ENCODE peak calls at places on chromosomes 13 and 19, in five cellular contexts. H is PC-3, O is OCI-LY7, E is SK-N-SH, Q is GM23338. S is an unnamed sample.

GRCh38 chr19:50835103-50835784 is 1.9 kb upstream of the KLK15 start:
- DNase-seq in H (no peak), O (no peak), E (peak; percentile 54), Q (peak; percentile 47), S (no peak)

GRCh38 chr13:32911506-32911905 is 104.7 kb upstream of the KL start:
- DNase-seq in H (peak; percentile 61), O (peak; percentile 30), E (peak; percentile 43), Q (peak; percentile 64), S (no peak)

GRCh38 chr19:55673465-55673864 is 1.6 kb upstream of the EPN1 start:
- DNase-seq in H (no peak), O (no peak), E (no peak), Q (no peak), S (no peak)

GRCh38 chr19:47141695-47142094 is 11.1 kb downstream of the SAE1 start:
- DNase-seq in H (no peak), O (no peak), E (no peak), Q (no peak), S (no peak)

GRCh38 chr19:48471836-48472235 is 2.7 kb downstream of the CYTH2 start:
- DNase-seq in H (no peak), O (no peak), E (no peak), Q (no peak), S (no peak)

GRCh38 chr13:84645196-84646071 is 763.2 kb upstream of the SLITRK1 start:
- DNase-seq in H (no peak), O (no peak), E (no peak), Q (no peak), S (no peak)

GRCh38 chr13:67642638-67643037 is 412.5 kb upstream of the PCDH9 start:
- DNase-seq in H (no peak), O (no peak), E (no peak), Q (no peak), S (no peak)

GRCh38 chr19:5995606-5996005 is 17.7 kb upstream of the RANBP3 start:
- DNase-seq in H (no peak), O (no peak), E (no peak), Q (no peak), S (no peak)

GRCh38 chr13:21913010-21913409 is 242.1 kb downstream of the FGF9 start:
- DNase-seq in H (no peak), O (no peak), E (no peak), Q (peak; percentile 88), S (no peak)

GRCh38 chr19:2343289-2343982 is 15.0 kb downstream of the SPPL2B start:
- DNase-seq in H (no peak), O (no peak), E (no peak), Q (no peak), S (no peak)

GRCh38 chr13:49584771-49585182 is 581 bp downstream of the RCBTB1 start:
- DNase-seq in H (peak; percentile 12), O (peak; percentile 60), E (no peak), Q (peak; percentile 31), S (no peak)

GRCh38 chr19:1090731-1091543 is 4.2 kb downstream of the POLR2E start:
- DNase-seq in H (no peak), O (no peak), E (no peak), Q (no peak), S (no peak)

GRCh38 chr13:28049880-28050871 is 50.2 kb downstream of the FLT3 start:
- DNase-seq in H (no peak), O (no peak), E (no peak), Q (peak; percentile 85), S (no peak)

GRCh38 chr13:61148211-61148610 is 267.4 kb downstream of the PCDH20 start:
- DNase-seq in H (no peak), O (no peak), E (no peak), Q (no peak), S (no peak)

GRCh38 chr19:42208612-42209011 is 8.9 kb downstream of the DEDD2 start:
- DNase-seq in H (no peak), O (no peak), E (no peak), Q (no peak), S (no peak)

GRCh38 chr13:38908574-38908973 is 82.1 kb downstream of the STOML3 start:
- DNase-seq in H (no peak), O (no peak), E (no peak), Q (no peak), S (no peak)

GRCh38 chr13:23608704-23609413 is 38.6 kb downstream of the TNFRSF19 start:
- DNase-seq in H (no peak), O (no peak), E (peak; percentile 75), Q (no peak), S (no peak)

GRCh38 chr19:18790566-18791314 is at the start of gene COMP:
- DNase-seq in H (no peak), O (no peak), E (no peak), Q (peak; percentile 56), S (no peak)

GRCh38 chr19:18156841-18157464 is 4.0 kb downstream of the PIK3R2 start:
- DNase-seq in H (peak; percentile 40), O (no peak), E (peak; percentile 97), Q (no peak), S (peak; percentile 85)

GRCh38 chr19:36245210-36246005 is 30.5 kb downstream of the ZNF146 start:
- DNase-seq in H (no peak), O (no peak), E (peak; percentile 87), Q (peak; percentile 97), S (no peak)

GRCh38 chr13:42066542-42066941 is 18.1 kb downstream of the DGKH start:
- DNase-seq in H (no peak), O (no peak), E (no peak), Q (no peak), S (no peak)

GRCh38 chr13:42063105-42063504 is 14.7 kb downstream of the DGKH start:
- DNase-seq in H (no peak), O (no peak), E (no peak), Q (peak; percentile 60), S (no peak)

GRCh38 chr13:42064259-42064658 is 15.8 kb downstream of the DGKH start:
- DNase-seq in H (no peak), O (no peak), E (no peak), Q (no peak), S (no peak)

GRCh38 chr13:42065414-42065813 is 17.0 kb downstream of the DGKH start:
- DNase-seq in H (no peak), O (no peak), E (no peak), Q (no peak), S (no peak)

DNA sequence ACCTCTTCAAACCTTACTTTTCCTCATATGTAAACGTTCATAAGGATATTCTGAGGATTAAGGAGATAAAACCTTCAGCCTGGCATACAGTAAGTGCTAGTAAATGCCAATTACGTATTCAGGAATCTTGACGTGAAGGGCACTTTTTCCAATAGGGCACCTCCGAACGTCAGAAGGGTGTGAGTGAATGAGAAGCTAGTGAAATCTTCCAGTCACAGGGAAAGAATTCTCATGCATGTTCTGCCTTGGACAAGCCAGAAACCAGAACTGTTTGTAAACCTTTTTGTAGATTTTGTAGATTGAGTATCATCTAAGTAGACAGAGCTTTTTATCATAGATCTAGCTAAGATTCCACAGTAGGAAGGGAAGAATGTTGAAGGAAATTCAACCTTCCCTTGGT is 16.5 kb downstream of the DGKH start:
- DNase-seq in H (no peak), O (no peak), E (no peak), Q (no peak), S (no peak)
- H3K9me2 ChIP-seq in H (no peaks in the 10 kb centered on the region), O (no peaks in the 10 kb centered on the region), E (no peaks in the 10 kb centered on the region), Q (peaks cover 7% of the 10 kb centered on the region), S (no peaks in the 10 kb centered on the region)

GRCh38 chr13:44243198-44243852 is 130.3 kb upstream of the SERP2 start:
- DNase-seq in H (peak; percentile 59), O (peak; percentile 84), E (peak; percentile 28), Q (peak; percentile 81), S (peak; percentile 78)
- TF ChIP-seq CTCF in H (peak; percentile 64), O (peak; percentile 79), E (peak; percentile 64), Q (peak; percentile 70), S (peak; percentile 74)

DNA sequence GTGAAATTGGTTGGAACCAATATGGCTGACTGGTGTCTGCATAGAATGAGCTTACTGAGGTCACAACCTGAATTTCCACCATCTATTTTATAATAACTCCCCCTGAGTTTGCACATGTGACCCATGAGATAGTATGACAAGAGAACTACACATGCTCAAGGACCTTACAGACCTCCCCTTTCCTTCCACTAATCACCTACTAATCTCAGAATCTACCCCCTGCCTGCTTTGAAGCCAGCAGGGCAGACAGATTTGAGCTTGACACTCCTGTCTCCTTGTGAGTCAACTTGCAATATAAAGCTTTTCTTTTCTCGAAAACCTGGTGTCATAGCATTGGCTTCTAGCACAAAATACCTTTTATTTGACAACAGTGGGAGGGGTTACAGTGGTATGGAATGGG is 248.4 kb downstream of the RFC3 start:
- DNase-seq in H (peak; percentile 23), O (no peak), E (no peak), Q (no peak), S (no peak)
- H3K9me2 ChIP-seq in H (no peaks in the 10 kb centered on the region), O (no peaks in the 10 kb centered on the region), E (no peaks in the 10 kb centered on the region), Q (peaks cover 17% of the 10 kb centered on the region), S (no peaks in the 10 kb centered on the region)

DNA sequence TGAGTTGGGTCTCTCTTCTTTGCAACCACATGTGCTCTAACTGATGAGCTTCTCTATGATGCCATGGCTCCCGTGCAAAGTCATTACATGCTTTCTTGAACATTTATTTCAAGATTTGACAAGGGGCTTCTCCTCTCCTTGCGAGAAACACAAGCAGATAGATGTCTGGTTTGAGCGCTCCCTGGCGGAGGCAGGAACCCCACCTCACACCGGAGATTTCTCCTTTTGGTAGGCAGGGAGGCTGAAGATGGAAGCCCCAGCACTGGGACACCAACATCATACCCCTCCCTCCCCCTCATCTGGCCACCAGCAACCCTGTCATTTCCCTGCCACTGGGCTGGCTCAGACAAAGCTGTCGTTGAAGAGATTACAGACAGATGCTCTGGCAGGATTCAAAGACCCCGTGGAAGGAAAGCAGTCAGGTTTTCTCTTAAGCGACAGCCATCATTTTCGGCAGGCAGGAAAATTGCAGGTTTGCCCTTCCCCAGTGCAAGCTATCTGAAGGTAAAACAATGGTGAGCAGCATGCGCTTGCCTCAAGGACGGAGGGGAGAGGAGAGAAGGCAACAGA is 344.0 kb upstream of the TSHZ3 start:
- DNase-seq in H (no peak), O (no peak), E (no peak), Q (peak; percentile 21), S (no peak)
- TF ChIP-seq CTCF in H (no peak), O (no peak), E (no peak), Q (peak; percentile 32), S (no peak)

GRCh38 chr13:110811751-110812110 is 98.2 kb downstream of the ING1 start:
- DNase-seq in H (no peak), O (no peak), E (no peak), Q (no peak), S (no peak)
- H3K9me2 ChIP-seq in H (no peaks in the 10 kb centered on the region), O (no peaks in the 10 kb centered on the region), E (no peaks in the 10 kb centered on the region), Q (peaks cover 5% of the 10 kb centered on the region), S (no peaks in the 10 kb centered on the region)

S was measured in PC-9.